ENCODE peak calls at places on chromosomes 3 and 15, in ten cellular contexts. One of them, this sample, is unnamed.

GRCh38 chr3:196322-197153 is at the start of gene CHL1:
- DNase-seq in GM23338: peak; percentile 48
- DNase-seq in lung: no peak
- DNase-seq in stimulated activated CD8-positive, alpha-beta memory T cell treated with anti-CD3 and anti-CD28 coated beads, Interleukin-15, amount 100 ng/mL, for 1 hour: no peak
- DNase-seq in M059J: no peak
- DNase-seq in brain microvascular endothelial cell: no peak
- DNase-seq in SW480: no peak
- DNase-seq in GM06990: no peak
- DNase-seq in cerebellum: no peak
- DNase-seq in GF-D8: no peak
- DNase-seq in this sample: peak; percentile 70

GRCh38 chr15:90162956-90163355 is 38.2 kb upstream of the SEMA4B start:
- DNase-seq in GM23338: no peak
- DNase-seq in lung: no peak
- DNase-seq in stimulated activated CD8-positive, alpha-beta memory T cell treated with anti-CD3 and anti-CD28 coated beads, Interleukin-15, amount 100 ng/mL, for 1 hour: no peak
- DNase-seq in M059J: no peak
- DNase-seq in brain microvascular endothelial cell: no peak
- DNase-seq in SW480: no peak
- DNase-seq in GM06990: no peak
- DNase-seq in cerebellum: no peak
- DNase-seq in GF-D8: no peak
- DNase-seq in this sample: no peak

GRCh38 chr3:39592306-39592705 is 124.8 kb downstream of the MOBP start:
- DNase-seq in GM23338: no peak
- DNase-seq in lung: no peak
- DNase-seq in stimulated activated CD8-positive, alpha-beta memory T cell treated with anti-CD3 and anti-CD28 coated beads, Interleukin-15, amount 100 ng/mL, for 1 hour: no peak
- DNase-seq in M059J: peak; percentile 13
- DNase-seq in brain microvascular endothelial cell: no peak
- DNase-seq in SW480: no peak
- DNase-seq in GM06990: no peak
- DNase-seq in cerebellum: no peak
- DNase-seq in GF-D8: no peak
- DNase-seq in this sample: no peak

GRCh38 chr3:157127831-157128767 is 31.8 kb downstream of the CCNL1 start:
- DNase-seq in GM23338: no peak
- DNase-seq in lung: peak; percentile 56
- DNase-seq in stimulated activated CD8-positive, alpha-beta memory T cell treated with anti-CD3 and anti-CD28 coated beads, Interleukin-15, amount 100 ng/mL, for 1 hour: peak; percentile 23
- DNase-seq in M059J: peak; percentile 100
- DNase-seq in brain microvascular endothelial cell: peak; percentile 89
- DNase-seq in SW480: peak; percentile 96
- DNase-seq in GM06990: no peak
- DNase-seq in cerebellum: no peak
- DNase-seq in GF-D8: no peak
- DNase-seq in this sample: no peak

GRCh38 chr15:85702321-85703230 is 92.1 kb downstream of the KLHL25 start:
- DNase-seq in GM23338: no peak
- DNase-seq in lung: no peak
- DNase-seq in stimulated activated CD8-positive, alpha-beta memory T cell treated with anti-CD3 and anti-CD28 coated beads, Interleukin-15, amount 100 ng/mL, for 1 hour: no peak
- DNase-seq in M059J: no peak
- DNase-seq in brain microvascular endothelial cell: peak; percentile 68
- DNase-seq in SW480: no peak
- DNase-seq in GM06990: no peak
- DNase-seq in cerebellum: no peak
- DNase-seq in GF-D8: peak; percentile 63
- DNase-seq in this sample: no peak

GRCh38 chr3:119508172-119508845 is 10.0 kb downstream of the TIMMDC1 start:
- DNase-seq in GM23338: no peak
- DNase-seq in lung: no peak
- DNase-seq in stimulated activated CD8-positive, alpha-beta memory T cell treated with anti-CD3 and anti-CD28 coated beads, Interleukin-15, amount 100 ng/mL, for 1 hour: no peak
- DNase-seq in M059J: no peak
- DNase-seq in brain microvascular endothelial cell: no peak
- DNase-seq in SW480: no peak
- DNase-seq in GM06990: no peak
- DNase-seq in cerebellum: no peak
- DNase-seq in GF-D8: peak; percentile 86
- DNase-seq in this sample: no peak

GRCh38 chr15:82798104-82798503 is 7.8 kb downstream of the FSD2 start:
- DNase-seq in GM23338: no peak
- DNase-seq in lung: no peak
- DNase-seq in stimulated activated CD8-positive, alpha-beta memory T cell treated with anti-CD3 and anti-CD28 coated beads, Interleukin-15, amount 100 ng/mL, for 1 hour: no peak
- DNase-seq in M059J: no peak
- DNase-seq in brain microvascular endothelial cell: no peak
- DNase-seq in SW480: no peak
- DNase-seq in GM06990: no peak
- DNase-seq in cerebellum: no peak
- DNase-seq in GF-D8: no peak
- DNase-seq in this sample: no peak

GRCh38 chr15:32685576-32685975 is 32.2 kb upstream of the GREM1 start:
- DNase-seq in GM23338: no peak
- DNase-seq in lung: no peak
- DNase-seq in stimulated activated CD8-positive, alpha-beta memory T cell treated with anti-CD3 and anti-CD28 coated beads, Interleukin-15, amount 100 ng/mL, for 1 hour: no peak
- DNase-seq in M059J: peak; percentile 49
- DNase-seq in brain microvascular endothelial cell: peak; percentile 64
- DNase-seq in SW480: no peak
- DNase-seq in GM06990: no peak
- DNase-seq in cerebellum: no peak
- DNase-seq in GF-D8: no peak
- DNase-seq in this sample: no peak

GRCh38 chr15:45134682-45135604 is 5.1 kb downstream of the DUOX1 start:
- DNase-seq in GM23338: peak; percentile 73
- DNase-seq in lung: no peak
- DNase-seq in stimulated activated CD8-positive, alpha-beta memory T cell treated with anti-CD3 and anti-CD28 coated beads, Interleukin-15, amount 100 ng/mL, for 1 hour: no peak
- DNase-seq in M059J: no peak
- DNase-seq in brain microvascular endothelial cell: no peak
- DNase-seq in SW480: no peak
- DNase-seq in GM06990: no peak
- DNase-seq in cerebellum: no peak
- DNase-seq in GF-D8: no peak
- DNase-seq in this sample: peak; percentile 67

GRCh38 chr15:83206971-83207621 is 527 bp downstream of the HDGFL3 start:
- DNase-seq in GM23338: peak; percentile 68
- DNase-seq in lung: no peak
- DNase-seq in stimulated activated CD8-positive, alpha-beta memory T cell treated with anti-CD3 and anti-CD28 coated beads, Interleukin-15, amount 100 ng/mL, for 1 hour: no peak
- DNase-seq in M059J: peak; percentile 32
- DNase-seq in brain microvascular endothelial cell: peak; percentile 9
- DNase-seq in SW480: peak; percentile 32
- DNase-seq in GM06990: peak; percentile 57
- DNase-seq in cerebellum: peak; percentile 36
- DNase-seq in GF-D8: no peak
- DNase-seq in this sample: peak; percentile 71

GRCh38 chr3:105835606-105836005 is 33.2 kb downstream of the CBLB start:
- DNase-seq in GM23338: no peak
- DNase-seq in lung: no peak
- DNase-seq in stimulated activated CD8-positive, alpha-beta memory T cell treated with anti-CD3 and anti-CD28 coated beads, Interleukin-15, amount 100 ng/mL, for 1 hour: no peak
- DNase-seq in M059J: peak; percentile 29
- DNase-seq in brain microvascular endothelial cell: no peak
- DNase-seq in SW480: no peak
- DNase-seq in GM06990: no peak
- DNase-seq in cerebellum: peak; percentile 74
- DNase-seq in GF-D8: no peak
- DNase-seq in this sample: no peak

GRCh38 chr3:28485164-28485563 is 136.5 kb upstream of the AZI2 start:
- DNase-seq in GM23338: no peak
- DNase-seq in lung: no peak
- DNase-seq in stimulated activated CD8-positive, alpha-beta memory T cell treated with anti-CD3 and anti-CD28 coated beads, Interleukin-15, amount 100 ng/mL, for 1 hour: no peak
- DNase-seq in M059J: no peak
- DNase-seq in brain microvascular endothelial cell: no peak
- DNase-seq in SW480: no peak
- DNase-seq in GM06990: no peak
- DNase-seq in cerebellum: no peak
- DNase-seq in GF-D8: no peak
- DNase-seq in this sample: no peak

GRCh38 chr3:16770021-16770420 is 114.7 kb upstream of the PLCL2 start:
- DNase-seq in GM23338: no peak
- DNase-seq in lung: no peak
- DNase-seq in stimulated activated CD8-positive, alpha-beta memory T cell treated with anti-CD3 and anti-CD28 coated beads, Interleukin-15, amount 100 ng/mL, for 1 hour: no peak
- DNase-seq in M059J: peak; percentile 58
- DNase-seq in brain microvascular endothelial cell: no peak
- DNase-seq in SW480: no peak
- DNase-seq in GM06990: no peak
- DNase-seq in cerebellum: no peak
- DNase-seq in GF-D8: no peak
- DNase-seq in this sample: no peak

GRCh38 chr3:31485206-31485605 is 47.5 kb upstream of the STT3B start:
- DNase-seq in GM23338: no peak
- DNase-seq in lung: no peak
- DNase-seq in stimulated activated CD8-positive, alpha-beta memory T cell treated with anti-CD3 and anti-CD28 coated beads, Interleukin-15, amount 100 ng/mL, for 1 hour: no peak
- DNase-seq in M059J: no peak
- DNase-seq in brain microvascular endothelial cell: no peak
- DNase-seq in SW480: no peak
- DNase-seq in GM06990: no peak
- DNase-seq in cerebellum: no peak
- DNase-seq in GF-D8: no peak
- DNase-seq in this sample: no peak

GRCh38 chr15:96064351-96064756 is 266.1 kb upstream of the NR2F2 start:
- DNase-seq in GM23338: peak; percentile 19
- DNase-seq in lung: no peak
- DNase-seq in stimulated activated CD8-positive, alpha-beta memory T cell treated with anti-CD3 and anti-CD28 coated beads, Interleukin-15, amount 100 ng/mL, for 1 hour: no peak
- DNase-seq in M059J: peak; percentile 14
- DNase-seq in brain microvascular endothelial cell: no peak
- DNase-seq in SW480: no peak
- DNase-seq in GM06990: no peak
- DNase-seq in cerebellum: no peak
- DNase-seq in GF-D8: no peak
- DNase-seq in this sample: no peak

This sample was measured in nephron progenitor cell.